ENCODE peak calls at places on chromosomes 3 and 15, in seven cellular contexts. O is keratinocyte, L is ovary, Z is WERI-Rb-1, T is tibial artery, P is IMR-90, M is K562. E is an unnamed sample.

GRCh38 chr15:48493084-48493762 is 152.3 kb downstream of the FBN1 start:
- DNase-seq in T (no peak), O (no peak), P (peak; percentile 95), L (no peak), Z (no peak), M (no peak), E (no peak)

GRCh38 chr15:75230524-75231371 is 27.4 kb upstream of the GOLGA6C start:
- DNase-seq in M (no peak), Z (no peak), L (no peak), P (no peak), O (no peak), T (no peak), E (peak; percentile 37)

GRCh38 chr15:63899193-63899592 is 65.4 kb upstream of the HERC1 start:
- DNase-seq in Z (no peak), M (peak; percentile 51), O (no peak), L (peak; percentile 11), P (no peak), T (peak; percentile 45), E (no peak)

GRCh38 chr3:193865339-193865738 is 270.6 kb upstream of the HES1 start:
- DNase-seq in Z (no peak), M (no peak), T (no peak), L (no peak), P (no peak), O (no peak), E (no peak)

GRCh38 chr3:66195347-66195783 is 25.4 kb upstream of the SLC25A26 start:
- DNase-seq in L (peak; percentile 63), Z (peak; percentile 98), M (no peak), T (no peak), O (no peak), P (peak; percentile 68), E (peak; percentile 71)

GRCh38 chr15:58459562-58459961 is 27.8 kb downstream of the LIPC start:
- DNase-seq in O (no peak), T (no peak), P (no peak), Z (no peak), M (peak; percentile 19), L (no peak), E (no peak)

GRCh38 chr15:98315951-98316350 is 332.4 kb upstream of the IGF1R start:
- DNase-seq in O (no peak), M (no peak), T (no peak), Z (no peak), L (no peak), P (no peak), E (no peak)

GRCh38 chr15:62781081-62781497 is 261.5 kb upstream of the TPM1 start:
- DNase-seq in T (no peak), Z (no peak), O (no peak), M (no peak), P (no peak), L (no peak), E (no peak)

GRCh38 chr15:98854496-98854895 is 153.1 kb downstream of the PGPEP1L start:
- DNase-seq in O (no peak), Z (no peak), T (no peak), P (no peak), L (no peak), M (no peak), E (no peak)

GRCh38 chr3:4528802-4529201 is 35.7 kb downstream of the ITPR1 start:
- DNase-seq in Z (no peak), O (no peak), L (no peak), P (no peak), M (no peak), T (no peak), E (no peak)

GRCh38 chr3:79019137-79019923 is 748.5 kb downstream of the ROBO1 start:
- DNase-seq in L (peak; percentile 84), P (peak; percentile 93), Z (peak; percentile 92), T (peak; percentile 73), O (no peak), M (no peak), E (peak; percentile 83)

GRCh38 chr3:177525414-177525813 is 328.1 kb upstream of the TBL1XR1 start:
- DNase-seq in P (no peak), O (no peak), L (no peak), T (no peak), Z (no peak), M (no peak), E (no peak)

GRCh38 chr3:69081583-69082262 is 1.6 kb upstream of the UBA3 start:
- DNase-seq in Z (peak; percentile 67), L (no peak), T (no peak), M (peak; percentile 21), P (no peak), O (no peak), E (no peak)

GRCh38 chr15:74642724-74643367 is 27.2 kb downstream of the CLK3 start:
- DNase-seq in Z (no peak), P (peak; percentile 43), M (peak; percentile 55), O (no peak), L (no peak), T (no peak), E (peak; percentile 74)

DNA sequence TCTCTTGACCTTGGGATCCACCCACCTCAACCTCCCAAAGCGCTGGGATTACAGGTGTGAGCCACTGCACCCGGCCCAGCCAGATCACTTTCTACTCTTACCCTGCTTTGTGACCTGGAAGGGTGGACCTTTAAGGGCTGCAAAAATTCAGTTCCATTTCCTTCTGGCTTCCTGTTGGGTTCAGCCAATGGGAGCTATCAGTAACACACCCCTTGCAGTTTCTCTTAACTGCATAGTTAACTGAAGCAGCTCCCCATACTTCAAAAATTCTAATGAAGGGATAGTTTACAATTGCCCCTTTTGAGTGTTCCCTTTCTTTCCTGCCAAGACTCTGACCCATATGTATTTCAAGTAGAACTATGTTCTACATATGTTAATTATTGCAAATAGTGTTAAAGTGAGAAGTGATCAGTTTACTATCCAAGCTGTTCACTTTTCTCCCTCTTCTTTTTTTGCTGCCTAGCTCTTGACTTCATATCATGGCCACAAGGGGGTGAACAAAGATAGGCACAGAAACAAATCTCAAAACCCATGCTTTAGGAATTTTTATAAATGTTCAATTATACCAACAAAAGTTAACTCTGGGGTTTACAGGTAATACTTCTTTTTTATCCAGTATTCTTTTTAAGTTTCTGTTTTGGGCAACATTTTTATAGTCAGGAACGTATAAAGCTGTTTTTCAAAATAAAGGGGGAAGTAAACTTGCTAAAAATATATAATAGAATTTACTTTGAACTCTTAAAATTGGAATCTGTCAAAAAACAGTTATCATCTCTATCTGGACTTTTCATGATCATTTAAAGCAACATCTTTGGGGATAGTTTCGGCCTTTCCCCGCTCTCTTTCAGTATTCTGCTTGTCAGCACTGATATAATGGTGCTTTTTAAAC is 8.1 kb downstream of the PGBD4 start:
- DNase-seq in M (peak; percentile 35), O (no peak), T (no peak), L (no peak), Z (peak; percentile 25), P (peak; percentile 60), E (no peak)
- TF ChIP-seq CTCF in M (peak; percentile 65), O (peak; percentile 54), T (peak; percentile 6), L (no peak), Z (peak; percentile 50), P (peak; percentile 85), E (peak; percentile 48)

DNA sequence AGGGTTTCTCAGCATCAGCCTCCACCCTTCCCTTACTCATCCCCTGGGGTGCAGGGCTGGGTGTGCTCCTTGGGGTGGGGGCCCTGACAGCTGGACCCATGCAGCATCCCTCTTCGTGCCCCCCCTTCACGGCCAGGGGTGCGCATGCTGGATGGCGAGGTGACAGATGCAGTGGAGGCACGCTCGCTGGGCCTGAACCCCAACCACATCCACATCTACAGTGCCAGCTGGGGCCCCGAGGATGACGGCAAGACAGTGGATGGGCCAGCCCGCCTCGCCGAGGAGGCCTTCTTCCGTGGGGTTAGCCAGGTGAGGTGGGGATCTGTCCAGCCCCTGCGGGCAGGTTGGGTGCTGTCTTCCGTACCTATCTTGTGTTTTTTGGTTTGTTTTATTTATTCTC is 6.3 kb upstream of the FES start:
- DNase-seq in Z (no peak), T (no peak), P (no peak), M (no peak), O (no peak), L (no peak), E (no peak)
- H3K36me3 ChIP-seq in Z (no peaks in the 10 kb centered on the region), T (peaks cover 45% of the 10 kb centered on the region), P (peaks cover 62% of the 10 kb centered on the region), M (peaks cover 97% of the 10 kb centered on the region), O (peaks cover 15% of the 10 kb centered on the region), L (no peaks in the 10 kb centered on the region), E (peaks cover 71% of the 10 kb centered on the region)

GRCh38 chr15:45157974-45158373 is 28.2 kb downstream of the DUOX1 start:
- DNase-seq in T (no peak), P (peak; percentile 81), M (no peak), O (peak; percentile 76), Z (no peak), L (no peak), E (no peak)
- TF ChIP-seq CTCF in T (no peak), P (no peak), M (no peak), O (no peak), Z (no peak), L (no peak), E (no peak)

DNA sequence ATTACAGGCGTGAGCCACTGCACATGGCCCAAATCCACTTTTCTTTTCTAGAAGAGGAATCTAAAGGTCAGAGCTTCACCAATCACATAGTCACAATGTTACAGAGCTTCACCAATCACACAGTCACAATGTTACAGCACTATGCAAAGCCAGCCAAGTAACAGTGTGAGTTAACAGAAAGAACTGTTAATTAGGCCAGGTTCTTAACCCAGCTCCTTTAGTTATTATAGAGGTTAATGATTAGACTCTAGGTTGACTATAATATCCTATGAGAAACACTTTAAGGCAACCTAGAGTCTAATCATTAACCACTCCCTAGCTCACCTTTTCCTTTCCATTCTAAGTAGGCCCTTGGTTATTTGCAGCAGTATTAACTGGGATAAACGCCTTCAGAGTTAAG is 54.0 kb downstream of the TASOR start:
- DNase-seq in O (no peak), T (no peak), M (no peak), L (no peak), Z (no peak), P (no peak), E (no peak)
- H3K36me3 ChIP-seq in O (peaks cover 7% of the 10 kb centered on the region), T (peaks cover 43% of the 10 kb centered on the region), M (peaks cover 68% of the 10 kb centered on the region), L (no peaks in the 10 kb centered on the region), Z (peaks cover 58% of the 10 kb centered on the region), P (peaks cover 28% of the 10 kb centered on the region), E (peaks cover 88% of the 10 kb centered on the region)

DNA sequence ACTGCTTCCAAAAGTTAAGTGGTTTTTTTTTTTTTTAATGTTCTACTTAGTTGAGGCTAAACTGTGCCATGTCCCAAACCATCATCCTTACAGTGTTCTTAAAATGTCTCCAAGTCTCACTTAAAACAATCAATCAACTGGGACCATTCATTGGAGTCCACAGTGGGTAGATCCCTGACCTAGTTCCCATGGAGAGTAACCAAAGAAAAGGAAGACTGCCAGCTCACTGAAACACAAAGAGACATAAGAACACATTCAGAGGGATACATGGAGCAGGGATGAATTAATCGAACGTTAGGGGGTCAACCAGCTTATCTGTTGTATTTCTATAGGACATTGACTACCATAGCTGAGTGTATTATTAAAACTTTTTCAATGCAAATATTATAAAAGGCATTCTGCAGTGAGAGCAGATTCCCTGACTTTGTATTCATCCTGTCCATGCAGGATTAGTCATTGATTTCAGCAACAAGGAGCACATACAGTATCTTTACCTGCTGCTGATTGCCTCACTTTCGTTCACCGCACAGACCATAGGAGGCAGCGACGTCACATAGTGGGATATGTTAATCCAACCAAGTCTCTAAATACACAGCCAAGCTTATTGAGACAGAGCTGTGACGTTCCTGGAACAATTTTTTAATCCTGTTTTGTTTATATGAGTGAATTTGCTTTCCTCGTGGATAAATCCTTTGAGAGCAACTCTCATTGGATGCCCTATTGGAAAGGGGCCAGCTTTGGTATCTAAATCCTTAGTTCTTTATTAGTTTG is 365.0 kb upstream of the RBMS3 start:
- DNase-seq in M (no peak), P (peak; percentile 91), L (no peak), T (peak; percentile 25), Z (peak; percentile 68), O (no peak), E (no peak)
- TF ChIP-seq CTCF in M (no peak), P (peak; percentile 51), L (no peak), T (no peak), Z (peak; percentile 64), O (peak; percentile 57), E (no peak)

E was measured in upper lobe of right lung.